ENCODE peak calls at places on chromosome 17, in five cellular contexts. W is tibial nerve; R is tibial artery; L is CD8-positive, alpha-beta T cell; E is uterus. H is an unnamed sample.

GRCh38 chr17:20043034-20043433 is 33.9 kb downstream of the SPECC1 start:
- DNase-seq in R (no peak), L (peak; percentile 29), E (no peak), W (no peak), H (no peak)

GRCh38 chr17:52604105-52604504 is 445.6 kb upstream of the CA10 start:
- DNase-seq in W (no peak), E (no peak), R (no peak), L (no peak), H (no peak)

GRCh38 chr17:3035256-3035967 is 28.0 kb downstream of the OR1D5 start:
- DNase-seq in R (peak; percentile 53), E (no peak), W (no peak), L (no peak), H (no peak)

GRCh38 chr17:82950525-82951102 is 110.8 kb upstream of the ZNF750 start:
- DNase-seq in L (no peak), E (no peak), R (peak; percentile 12), W (no peak), H (no peak)

GRCh38 chr17:42819939-42820535 is 4.0 kb downstream of the BECN1 start:
- DNase-seq in L (peak; percentile 72), W (no peak), R (no peak), E (no peak), H (peak; percentile 43)

GRCh38 chr17:57357392-57357784 is 101.1 kb downstream of the MSI2 start:
- DNase-seq in L (no peak), E (no peak), R (no peak), W (no peak), H (no peak)

GRCh38 chr17:55567240-55568216 is 56.3 kb upstream of the SMIM36 start:
- DNase-seq in E (peak; percentile 88), R (no peak), W (peak; percentile 41), L (no peak), H (no peak)

GRCh38 chr17:55577011-55577586 is 65.8 kb upstream of the SMIM36 start:
- DNase-seq in W (peak; percentile 68), L (peak; percentile 29), R (no peak), E (peak; percentile 39), H (peak; percentile 41)

GRCh38 chr17:74833501-74834361 is 26.0 kb downstream of the GRIN2C start:
- DNase-seq in R (peak; percentile 71), L (no peak), E (no peak), W (peak; percentile 33), H (no peak)

GRCh38 chr17:67420994-67421393 is 43.9 kb downstream of the PITPNC1 start:
- DNase-seq in L (no peak), W (no peak), E (no peak), R (no peak), H (no peak)

GRCh38 chr17:80260791-80261158 is at the start of gene RNF213:
- DNase-seq in W (no peak), R (peak; percentile 77), E (peak; percentile 56), L (peak; percentile 62), H (peak; percentile 37)

GRCh38 chr17:41904242-41904841 is 14.4 kb downstream of the ACLY start:
- DNase-seq in W (no peak), R (no peak), L (no peak), E (no peak), H (no peak)

GRCh38 chr17:47265983-47266541 is 12.4 kb downstream of the ITGB3 start:
- DNase-seq in L (no peak), R (no peak), W (no peak), E (no peak), H (no peak)

GRCh38 chr17:64037180-64037579 is 16.7 kb upstream of the ICAM2 start:
- DNase-seq in R (no peak), L (no peak), W (no peak), E (no peak), H (no peak)

GRCh38 chr17:2082003-2082862 is 27.3 kb downstream of the HIC1 start:
- DNase-seq in W (no peak), R (no peak), L (no peak), E (no peak), H (no peak)

GRCh38 chr17:16442594-16443389 is 27.4 kb downstream of the TRPV2 start:
- DNase-seq in R (no peak), W (no peak), L (no peak), E (no peak), H (no peak)

GRCh38 chr17:66625321-66625767 is 209.6 kb upstream of the CACNG5 start:
- DNase-seq in L (no peak), R (no peak), E (no peak), W (no peak), H (no peak)

GRCh38 chr17:28745052-28745776 is 1.4 kb downstream of the TRAF4 start:
- DNase-seq in E (peak; percentile 51), W (peak; percentile 41), L (no peak), R (peak; percentile 84), H (no peak)

GRCh38 chr17:68777243-68777855 is 176.2 kb upstream of the FAM20A start:
- DNase-seq in R (peak; percentile 69), W (peak; percentile 88), L (no peak), E (peak; percentile 49), H (no peak)

GRCh38 chr17:9219631-9220415 is 198.5 kb downstream of the NTN1 start:
- DNase-seq in E (no peak), L (no peak), W (no peak), R (no peak), H (no peak)

GRCh38 chr17:37710344-37710886 is 34.4 kb downstream of the HNF1B start:
- DNase-seq in L (no peak), E (no peak), R (no peak), W (no peak), H (no peak)

GRCh38 chr17:83069571-83069906 is 9.9 kb upstream of the METRNL start:
- DNase-seq in W (no peak), E (no peak), R (peak; percentile 33), L (peak; percentile 5), H (no peak)

DNA sequence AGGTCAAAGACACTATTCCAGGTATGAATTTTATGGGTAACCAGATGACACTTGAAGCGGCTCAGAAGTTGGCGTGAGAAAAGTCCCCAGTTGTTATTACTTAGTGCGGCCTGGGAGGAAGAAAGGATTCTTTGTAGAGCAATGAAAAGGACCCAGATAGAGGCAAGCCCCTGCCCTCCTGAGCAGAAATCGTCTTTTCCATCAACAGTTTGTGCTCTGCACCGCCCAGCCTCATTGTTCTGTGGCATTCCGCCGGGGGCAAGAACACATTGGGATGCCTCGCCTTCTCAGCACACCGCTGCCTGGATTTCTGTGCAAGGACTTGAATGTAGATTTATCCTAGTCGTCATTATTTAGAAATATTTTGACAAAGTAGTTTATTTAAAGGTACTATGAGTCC is 32.7 kb upstream of the CRHR1 start:
- DNase-seq in E (no peak), L (no peak), R (peak; percentile 19), W (no peak), H (no peak)
- H3K27me3 ChIP-seq in E (no peaks in the 10 kb centered on the region), L (no peaks in the 10 kb centered on the region), R (no peaks in the 10 kb centered on the region), W (peaks cover 43% of the 10 kb centered on the region), H (peaks cover 26% of the 10 kb centered on the region)

DNA sequence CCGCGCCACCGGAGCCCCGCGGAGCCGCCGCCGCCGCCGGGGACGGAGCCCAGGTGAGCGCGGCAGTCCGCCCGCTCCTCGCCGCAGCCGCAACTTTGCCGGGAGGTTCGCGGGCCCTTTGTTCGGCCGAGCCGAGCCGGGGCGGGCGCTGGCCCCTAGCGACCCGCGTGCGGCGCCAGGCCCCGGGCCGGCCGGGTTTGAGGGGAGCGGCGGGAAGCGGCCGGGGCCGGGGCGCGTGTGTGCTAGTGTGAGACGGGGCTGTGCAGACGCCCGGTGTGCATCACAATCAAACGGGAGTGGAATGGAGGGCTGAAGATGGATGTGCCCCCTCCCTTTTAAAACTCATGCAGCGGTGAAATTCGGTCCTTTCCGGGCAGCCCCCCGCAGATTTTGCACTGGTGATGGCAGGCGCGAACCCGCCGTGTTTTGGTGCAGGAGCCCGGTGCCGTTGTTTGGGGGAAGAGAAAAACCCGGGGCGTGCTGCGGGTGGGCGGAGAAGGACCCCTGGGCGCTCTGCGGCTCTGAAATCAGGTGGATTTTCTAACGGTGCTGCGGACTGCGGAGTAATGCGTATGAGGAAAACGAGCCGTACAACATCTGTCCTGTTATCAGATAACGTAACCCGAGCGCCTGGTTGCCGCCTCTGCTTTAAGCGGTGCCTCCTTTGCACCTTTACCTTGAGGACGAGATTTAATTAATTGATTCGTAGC is 868 bp downstream of the TNRC6C start:
- DNase-seq in L (no peak), R (no peak), E (peak; percentile 22), W (peak; percentile 11), H (peak; percentile 8)
- H3K27ac ChIP-seq in L (peak overlapping the region; percentile 65), R (peak overlapping the region; percentile 89), E (peak overlapping the region; percentile 49), W (peak overlapping the region; percentile 91), H (peak overlapping the region; percentile 68)

GRCh38 chr17:70492368-70492767 is 323.0 kb downstream of the KCNJ2 start:
- DNase-seq in L (no peak), W (no peak), E (no peak), R (no peak), H (no peak)
- TF ChIP-seq CTCF in L (no peak), W (no peak), E (no peak), R (no peak), H (no peak)

GRCh38 chr17:21375162-21375560 is 996 bp upstream of the KCNJ12 start:
- DNase-seq in W (no peak), E (no peak), R (no peak), L (no peak), H (no peak)

GRCh38 chr17:21373696-21374454 is 2.3 kb upstream of the KCNJ12 start:
- DNase-seq in R (no peak), W (no peak), L (no peak), E (no peak), H (no peak)

GRCh38 chr17:21375757-21376584 is at the start of gene KCNJ12:
- DNase-seq in L (no peak), R (no peak), W (no peak), E (no peak), H (no peak)

GRCh38 chr17:21373034-21373433 is 3.1 kb upstream of the KCNJ12 start:
- DNase-seq in E (no peak), R (no peak), W (no peak), L (no peak), H (no peak)

DNA sequence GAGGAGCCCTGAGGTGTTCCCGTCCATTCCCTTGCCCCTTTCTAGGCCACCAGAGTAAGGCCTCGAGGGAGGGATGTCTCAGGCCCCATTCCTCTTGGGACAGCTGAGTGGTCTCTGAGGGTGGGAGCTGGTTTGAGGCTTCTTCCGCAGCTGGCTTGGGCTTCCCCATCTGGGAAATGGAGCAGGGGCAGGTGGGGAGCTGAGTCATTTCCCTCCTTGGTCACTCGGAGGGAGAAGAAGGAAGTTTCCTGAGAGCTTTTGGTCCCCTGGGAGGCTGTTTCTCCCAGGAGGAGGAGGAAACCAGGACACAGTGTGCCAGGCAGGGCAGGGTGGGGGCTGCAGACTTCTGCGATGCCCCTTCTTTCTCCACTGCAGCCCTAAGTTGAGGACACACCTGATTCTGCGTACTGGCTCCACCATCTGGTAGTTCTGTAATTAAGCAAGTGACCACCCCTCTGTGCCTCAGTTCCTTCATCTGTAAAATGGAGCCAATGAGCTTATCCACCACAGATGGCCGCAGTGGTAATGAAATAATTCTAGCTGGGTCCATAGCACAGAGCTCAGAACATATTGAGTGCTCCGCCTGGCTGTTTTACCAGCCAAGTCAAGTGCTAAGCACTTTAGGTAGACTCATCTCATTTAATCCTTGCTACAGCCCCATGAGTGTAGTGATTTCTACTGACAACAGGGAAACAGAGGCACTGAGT is 1.5 kb upstream of the KCNJ12 start:
- DNase-seq in R (no peak), E (no peak), L (no peak), W (no peak), H (no peak)
- H3K27me3 ChIP-seq in R (no peaks in the 10 kb centered on the region), E (no peaks in the 10 kb centered on the region), L (no peaks in the 10 kb centered on the region), W (peaks cover 37% of the 10 kb centered on the region), H (peaks cover 43% of the 10 kb centered on the region)

GRCh38 chr17:27346228-27346899 is 52.5 kb downstream of the WSB1 start:
- DNase-seq in L (no peak), R (no peak), W (no peak), E (no peak), H (no peak)
- H3K27ac ChIP-seq in L (no peak overlapping the region), R (no peak overlapping the region), W (no peak overlapping the region), E (no peak overlapping the region), H (no peak overlapping the region)